ENCODE peak calls at places on chromosome 22, in ten cellular contexts. A is NCI-H774; J is right cardiac atrium; P is NCI-H446; M is iris pigment epithelial cell; Q is activated CD4-positive, alpha-beta T cell treated with anti-CD3 and anti-CD28 coated beads, Interleukin-2, amount 10 ng/mL, durations not matched to agents 7 days and 5 days; C is kidney tubule cell; N is MM.1S; L is SJCRH30; W is activated T-cell treated with anti-CD3 and anti-CD28 coated beads, Interleukin-2, amount 50 U/mL, for 4 hours. S is an unnamed sample.

GRCh38 chr22:23415490-23415851 is 164.6 kb downstream of the IGLL1 start:
- DNase-seq in A (no peak), J (no peak), P (no peak), M (no peak), Q (no peak), C (no peak), N (no peak), L (no peak), W (no peak), S (no peak)

GRCh38 chr22:36374603-36375024 is 13.2 kb downstream of the MYH9 start:
- DNase-seq in A (no peak), J (no peak), P (no peak), M (no peak), Q (no peak), C (peak), N (no peak), L (no peak), W (peak), S (no peak)

GRCh38 chr22:48968201-48968959 is 859.3 kb downstream of the BRD1 start:
- DNase-seq in A (no peak), J (no peak), P (no peak), M (no peak), Q (no peak), C (peak), N (peak), L (no peak), W (no peak), S (no peak)

GRCh38 chr22:19936513-19936912 is 5.1 kb upstream of the COMT start:
- DNase-seq in A (no peak), J (no peak), P (no peak), M (no peak), Q (no peak), C (no peak), N (no peak), L (no peak), W (no peak), S (no peak)

GRCh38 chr22:37753746-37754145 is 54.0 kb upstream of the GCAT start:
- DNase-seq in A (no peak), J (peak), P (no peak), M (no peak), Q (no peak), C (peak), N (no peak), L (no peak), W (no peak), S (peak)

GRCh38 chr22:36145881-36146280 is 14.7 kb downstream of the APOL3 start:
- DNase-seq in A (no peak), J (no peak), P (no peak), M (no peak), Q (no peak), C (no peak), N (no peak), L (no peak), W (no peak), S (no peak)

GRCh38 chr22:20624161-20624616 is 116.8 kb downstream of the MED15 start:
- DNase-seq in A (no peak), J (no peak), P (no peak), M (peak), Q (no peak), C (peak), N (no peak), L (no peak), W (no peak), S (no peak)

GRCh38 chr22:37880668-37881440 is 25.2 kb upstream of the MICALL1 start:
- DNase-seq in A (no peak), J (no peak), P (no peak), M (peak), Q (no peak), C (no peak), N (no peak), L (no peak), W (no peak), S (no peak)

GRCh38 chr22:48345631-48346030 is 1482.0 kb downstream of the BRD1 start:
- DNase-seq in A (no peak), J (no peak), P (no peak), M (no peak), Q (no peak), C (no peak), N (no peak), L (no peak), W (no peak), S (no peak)

GRCh38 chr22:39309881-39310714 is 9.3 kb downstream of the RPL3 start:
- DNase-seq in A (no peak), J (no peak), P (no peak), M (peak), Q (no peak), C (peak), N (no peak), L (peak), W (no peak), S (no peak)

GRCh38 chr22:34395370-34395769 is 475.1 kb upstream of the LARGE1 start:
- DNase-seq in A (no peak), J (no peak), P (no peak), M (no peak), Q (no peak), C (peak), N (no peak), L (no peak), W (no peak), S (no peak)

GRCh38 chr22:31290494-31291402 is 1.5 kb downstream of the PIK3IP1 start:
- DNase-seq in A (peak), J (peak), P (peak), M (peak), Q (peak), C (peak), N (peak), L (peak), W (peak), S (peak)

GRCh38 chr22:26722159-26722558 is 64.8 kb downstream of the MIAT start:
- DNase-seq in A (no peak), J (no peak), P (no peak), M (peak), Q (no peak), C (peak), N (no peak), L (no peak), W (no peak), S (no peak)

GRCh38 chr22:32947581-32947980 is 110.6 kb downstream of the SYN3 start:
- DNase-seq in A (no peak), J (no peak), P (no peak), M (no peak), Q (no peak), C (no peak), N (no peak), L (no peak), W (no peak), S (no peak)

GRCh38 chr22:45188779-45189178 is 25.1 kb downstream of the NUP50 start:
- DNase-seq in A (no peak), J (no peak), P (no peak), M (no peak), Q (no peak), C (no peak), N (no peak), L (no peak), W (no peak), S (peak)

GRCh38 chr22:44026630-44027511 is 2.8 kb downstream of the PARVB start:
- DNase-seq in A (no peak), J (peak), P (no peak), M (peak), Q (peak), C (no peak), N (peak), L (peak), W (peak), S (peak)

GRCh38 chr22:33909075-33909458 is 11.2 kb downstream of the LARGE1 start:
- DNase-seq in A (no peak), J (peak), P (no peak), M (peak), Q (no peak), C (peak), N (no peak), L (no peak), W (no peak), S (no peak)

GRCh38 chr22:42939941-42940653 is 74.9 kb downstream of the PACSIN2 start:
- DNase-seq in A (no peak), J (no peak), P (no peak), M (peak), Q (no peak), C (peak), N (no peak), L (no peak), W (no peak), S (no peak)

GRCh38 chr22:41919357-41920224 is 4.7 kb upstream of the SHISA8 start:
- DNase-seq in A (no peak), J (peak), P (no peak), M (no peak), Q (peak), C (peak), N (peak), L (no peak), W (peak), S (peak)

GRCh38 chr22:38850941-38851849 is 7.4 kb upstream of the NPTXR start:
- DNase-seq in A (no peak), J (no peak), P (no peak), M (peak), Q (no peak), C (peak), N (no peak), L (no peak), W (no peak), S (no peak)

GRCh38 chr22:42937164-42937854 is 77.6 kb downstream of the PACSIN2 start:
- DNase-seq in A (no peak), J (peak), P (no peak), M (peak), Q (peak), C (peak), N (peak), L (peak), W (no peak), S (peak)

GRCh38 chr22:17954200-17954859 is 70.0 kb downstream of the MICAL3 start:
- DNase-seq in A (no peak), J (no peak), P (no peak), M (no peak), Q (no peak), C (peak), N (no peak), L (no peak), W (no peak), S (no peak)

GRCh38 chr22:23098718-23099524 is 28.6 kb downstream of the GNAZ start:
- DNase-seq in A (no peak), J (peak), P (no peak), M (no peak), Q (no peak), C (no peak), N (no peak), L (no peak), W (no peak), S (peak)